ENCODE peak calls at places on chromosomes 16 and 17, in six cellular contexts. One of them, this sample, is unnamed.
A peak's percentile ranks its signal among the peaks of the same experiment; 100 is the strongest.

GRCh38 chr16:88549671-88550643 is 20.2 kb upstream of the ZC3H18 start:
- DNase-seq in PC-3: no peak
- DNase-seq in SJSA1: no peak
- DNase-seq in adrenal gland: no peak
- DNase-seq in left ventricle myocardium inferior: no peak
- DNase-seq in lower lobe of right lung: no peak
- DNase-seq in this sample: no peak

GRCh38 chr17:67113481-67113880 is 69.1 kb downstream of the CACNG1 start:
- DNase-seq in PC-3: no peak
- DNase-seq in SJSA1: no peak
- DNase-seq in adrenal gland: no peak
- DNase-seq in left ventricle myocardium inferior: no peak
- DNase-seq in lower lobe of right lung: no peak
- DNase-seq in this sample: no peak

GRCh38 chr16:67284699-67285646 is 5.6 kb downstream of the PLEKHG4 start:
- DNase-seq in PC-3: peak; percentile 54
- DNase-seq in SJSA1: no peak
- DNase-seq in adrenal gland: peak; percentile 48
- DNase-seq in left ventricle myocardium inferior: no peak
- DNase-seq in lower lobe of right lung: peak; percentile 24
- DNase-seq in this sample: peak; percentile 66

GRCh38 chr16:50635505-50636392 is 45.4 kb downstream of the SNX20 start:
- DNase-seq in PC-3: no peak
- DNase-seq in SJSA1: no peak
- DNase-seq in adrenal gland: no peak
- DNase-seq in left ventricle myocardium inferior: no peak
- DNase-seq in lower lobe of right lung: no peak
- DNase-seq in this sample: no peak

GRCh38 chr16:26196310-26196709 is 504.6 kb downstream of the HS3ST4 start:
- DNase-seq in PC-3: no peak
- DNase-seq in SJSA1: no peak
- DNase-seq in adrenal gland: no peak
- DNase-seq in left ventricle myocardium inferior: no peak
- DNase-seq in lower lobe of right lung: no peak
- DNase-seq in this sample: no peak

GRCh38 chr16:26550111-26550610 is 516.6 kb upstream of the C16orf82 start:
- DNase-seq in PC-3: no peak
- DNase-seq in SJSA1: no peak
- DNase-seq in adrenal gland: no peak
- DNase-seq in left ventricle myocardium inferior: no peak
- DNase-seq in lower lobe of right lung: no peak
- DNase-seq in this sample: no peak

GRCh38 chr17:11928436-11928835 is 68.8 kb downstream of the ZNF18 start:
- DNase-seq in PC-3: no peak
- DNase-seq in SJSA1: no peak
- DNase-seq in adrenal gland: no peak
- DNase-seq in left ventricle myocardium inferior: no peak
- DNase-seq in lower lobe of right lung: no peak
- DNase-seq in this sample: no peak

GRCh38 chr16:84088695-84089395 is 27.9 kb downstream of the MBTPS1 start:
- DNase-seq in PC-3: peak; percentile 8
- DNase-seq in SJSA1: no peak
- DNase-seq in adrenal gland: no peak
- DNase-seq in left ventricle myocardium inferior: peak; percentile 69
- DNase-seq in lower lobe of right lung: no peak
- DNase-seq in this sample: no peak

GRCh38 chr17:57582881-57583756 is 162.0 kb downstream of the CCDC182 start:
- DNase-seq in PC-3: no peak
- DNase-seq in SJSA1: no peak
- DNase-seq in adrenal gland: no peak
- DNase-seq in left ventricle myocardium inferior: no peak
- DNase-seq in lower lobe of right lung: no peak
- DNase-seq in this sample: no peak

GRCh38 chr17:75063626-75064025 is 16.6 kb downstream of the KCTD2 start:
- DNase-seq in PC-3: no peak
- DNase-seq in SJSA1: no peak
- DNase-seq in adrenal gland: no peak
- DNase-seq in left ventricle myocardium inferior: no peak
- DNase-seq in lower lobe of right lung: no peak
- DNase-seq in this sample: no peak

GRCh38 chr17:28925912-28926365 is 23.1 kb upstream of the DHRS13 start:
- DNase-seq in PC-3: peak; percentile 74
- DNase-seq in SJSA1: peak; percentile 39
- DNase-seq in adrenal gland: no peak
- DNase-seq in left ventricle myocardium inferior: no peak
- DNase-seq in lower lobe of right lung: no peak
- DNase-seq in this sample: no peak

GRCh38 chr17:83136931-83137330 is 57.5 kb downstream of the METRNL start:
- DNase-seq in PC-3: no peak
- DNase-seq in SJSA1: no peak
- DNase-seq in adrenal gland: no peak
- DNase-seq in left ventricle myocardium inferior: no peak
- DNase-seq in lower lobe of right lung: peak; percentile 24
- DNase-seq in this sample: no peak

GRCh38 chr17:64063088-64063487 is 42.7 kb upstream of the ICAM2 start:
- DNase-seq in PC-3: no peak
- DNase-seq in SJSA1: no peak
- DNase-seq in adrenal gland: no peak
- DNase-seq in left ventricle myocardium inferior: no peak
- DNase-seq in lower lobe of right lung: no peak
- DNase-seq in this sample: no peak

GRCh38 chr17:11330871-11331270 is 89.9 kb downstream of the SHISA6 start:
- DNase-seq in PC-3: no peak
- DNase-seq in SJSA1: peak; percentile 28
- DNase-seq in adrenal gland: no peak
- DNase-seq in left ventricle myocardium inferior: peak; percentile 18
- DNase-seq in lower lobe of right lung: no peak
- DNase-seq in this sample: no peak

GRCh38 chr17:7559307-7560171 is 989 bp downstream of the TNFSF13 start:
- DNase-seq in PC-3: no peak
- DNase-seq in SJSA1: no peak
- DNase-seq in adrenal gland: no peak
- DNase-seq in left ventricle myocardium inferior: no peak
- DNase-seq in lower lobe of right lung: peak; percentile 75
- DNase-seq in this sample: no peak

GRCh38 chr17:66531826-66532439 is 229.5 kb downstream of the PRKCA start:
- DNase-seq in PC-3: no peak
- DNase-seq in SJSA1: no peak
- DNase-seq in adrenal gland: no peak
- DNase-seq in left ventricle myocardium inferior: no peak
- DNase-seq in lower lobe of right lung: no peak
- DNase-seq in this sample: no peak

GRCh38 chr17:63039342-63039741 is 73.3 kb downstream of the TANC2 start:
- DNase-seq in PC-3: peak; percentile 33
- DNase-seq in SJSA1: no peak
- DNase-seq in adrenal gland: no peak
- DNase-seq in left ventricle myocardium inferior: no peak
- DNase-seq in lower lobe of right lung: no peak
- DNase-seq in this sample: no peak

GRCh38 chr16:80198995-80199299 is 341.8 kb upstream of the DYNLRB2 start:
- DNase-seq in PC-3: no peak
- DNase-seq in SJSA1: no peak
- DNase-seq in adrenal gland: no peak
- DNase-seq in left ventricle myocardium inferior: no peak
- DNase-seq in lower lobe of right lung: no peak
- DNase-seq in this sample: no peak

GRCh38 chr17:43956222-43956621 is 2.5 kb upstream of the PYY start:
- DNase-seq in PC-3: no peak
- DNase-seq in SJSA1: no peak
- DNase-seq in adrenal gland: no peak
- DNase-seq in left ventricle myocardium inferior: no peak
- DNase-seq in lower lobe of right lung: no peak
- DNase-seq in this sample: no peak

GRCh38 chr16:56589141-56590039 is at the start of gene MT3:
- DNase-seq in PC-3: peak; percentile 19
- DNase-seq in SJSA1: no peak
- DNase-seq in adrenal gland: peak; percentile 59
- DNase-seq in left ventricle myocardium inferior: no peak
- DNase-seq in lower lobe of right lung: no peak
- DNase-seq in this sample: no peak

GRCh38 chr16:12543700-12544476 is 259.8 kb downstream of the CPPED1 start:
- DNase-seq in PC-3: no peak
- DNase-seq in SJSA1: no peak
- DNase-seq in adrenal gland: no peak
- DNase-seq in left ventricle myocardium inferior: no peak
- DNase-seq in lower lobe of right lung: no peak
- DNase-seq in this sample: no peak

GRCh38 chr16:53614346-53614745 is 89.3 kb downstream of the RPGRIP1L start:
- DNase-seq in PC-3: no peak
- DNase-seq in SJSA1: no peak
- DNase-seq in adrenal gland: no peak
- DNase-seq in left ventricle myocardium inferior: no peak
- DNase-seq in lower lobe of right lung: no peak
- DNase-seq in this sample: no peak

GRCh38 chr17:74276561-74277009 is 2.6 kb downstream of the DNAI2 start:
- DNase-seq in PC-3: no peak
- DNase-seq in SJSA1: no peak
- DNase-seq in adrenal gland: no peak
- DNase-seq in left ventricle myocardium inferior: peak; percentile 30
- DNase-seq in lower lobe of right lung: no peak
- DNase-seq in this sample: no peak

GRCh38 chr17:74516561-74516960 is 14.7 kb downstream of the CD300LB start:
- DNase-seq in PC-3: no peak
- DNase-seq in SJSA1: no peak
- DNase-seq in adrenal gland: no peak
- DNase-seq in left ventricle myocardium inferior: no peak
- DNase-seq in lower lobe of right lung: no peak
- DNase-seq in this sample: no peak

GRCh38 chr17:49581645-49581992 is 5.9 kb downstream of the NXPH3 start:
- DNase-seq in PC-3: no peak
- DNase-seq in SJSA1: no peak
- DNase-seq in adrenal gland: no peak
- DNase-seq in left ventricle myocardium inferior: no peak
- DNase-seq in lower lobe of right lung: no peak
- DNase-seq in this sample: no peak

GRCh38 chr17:352421-353212 is at the start of gene RPH3AL:
- DNase-seq in PC-3: peak; percentile 83
- DNase-seq in SJSA1: no peak
- DNase-seq in adrenal gland: peak; percentile 70
- DNase-seq in left ventricle myocardium inferior: no peak
- DNase-seq in lower lobe of right lung: peak; percentile 87
- DNase-seq in this sample: no peak

GRCh38 chr17:351436-351713 is 1.2 kb downstream of the RPH3AL start:
- DNase-seq in PC-3: no peak
- DNase-seq in SJSA1: no peak
- DNase-seq in adrenal gland: no peak
- DNase-seq in left ventricle myocardium inferior: no peak
- DNase-seq in lower lobe of right lung: no peak
- DNase-seq in this sample: no peak

GRCh38 chr17:351875-352420 is 659 bp downstream of the RPH3AL start:
- DNase-seq in PC-3: no peak
- DNase-seq in SJSA1: no peak
- DNase-seq in adrenal gland: no peak
- DNase-seq in left ventricle myocardium inferior: no peak
- DNase-seq in lower lobe of right lung: no peak
- DNase-seq in this sample: no peak

GRCh38 chr17:349666-350065 is 2.9 kb downstream of the RPH3AL start:
- DNase-seq in PC-3: no peak
- DNase-seq in SJSA1: no peak
- DNase-seq in adrenal gland: peak; percentile 55
- DNase-seq in left ventricle myocardium inferior: no peak
- DNase-seq in lower lobe of right lung: no peak
- DNase-seq in this sample: no peak

GRCh38 chr17:350706-351435 is 1.7 kb downstream of the RPH3AL start:
- DNase-seq in PC-3: peak; percentile 77
- DNase-seq in SJSA1: no peak
- DNase-seq in adrenal gland: peak; percentile 90
- DNase-seq in left ventricle myocardium inferior: peak; percentile 83
- DNase-seq in lower lobe of right lung: peak; percentile 82
- DNase-seq in this sample: no peak
- H3K4me1 ChIP-seq in PC-3: peaks cover 47% of the 10 kb centered on the region
- H3K4me1 ChIP-seq in SJSA1: no peaks in the 10 kb centered on the region
- H3K4me1 ChIP-seq in adrenal gland: peaks cover 37% of the 10 kb centered on the region
- H3K4me1 ChIP-seq in left ventricle myocardium inferior: peaks cover 64% of the 10 kb centered on the region
- H3K4me1 ChIP-seq in lower lobe of right lung: peaks cover 74% of the 10 kb centered on the region
- H3K4me1 ChIP-seq in this sample: peaks cover 39% of the 10 kb centered on the region

GRCh38 chr17:65229596-65229995 is 92.4 kb downstream of the RGS9 start:
- DNase-seq in PC-3: no peak
- DNase-seq in SJSA1: no peak
- DNase-seq in adrenal gland: no peak
- DNase-seq in left ventricle myocardium inferior: no peak
- DNase-seq in lower lobe of right lung: no peak
- DNase-seq in this sample: no peak
- H3K9me3 ChIP-seq in PC-3: no peaks in the 10 kb centered on the region
- H3K9me3 ChIP-seq in SJSA1: no peaks in the 10 kb centered on the region
- H3K9me3 ChIP-seq in adrenal gland: no peaks in the 10 kb centered on the region
- H3K9me3 ChIP-seq in left ventricle myocardium inferior: no peaks in the 10 kb centered on the region
- H3K9me3 ChIP-seq in lower lobe of right lung: no peaks in the 10 kb centered on the region
- H3K9me3 ChIP-seq in this sample: no peaks in the 10 kb centered on the region

GRCh38 chr17:76732734-76733617 is 4.2 kb downstream of the SRSF2 start:
- DNase-seq in PC-3: no peak
- DNase-seq in SJSA1: no peak
- DNase-seq in adrenal gland: no peak
- DNase-seq in left ventricle myocardium inferior: no peak
- DNase-seq in lower lobe of right lung: no peak
- DNase-seq in this sample: no peak
- H3K4me1 ChIP-seq in PC-3: peaks cover 21% of the 10 kb centered on the region
- H3K4me1 ChIP-seq in SJSA1: peaks cover 19% of the 10 kb centered on the region
- H3K4me1 ChIP-seq in adrenal gland: peaks cover 26% of the 10 kb centered on the region
- H3K4me1 ChIP-seq in left ventricle myocardium inferior: peaks cover 82% of the 10 kb centered on the region
- H3K4me1 ChIP-seq in lower lobe of right lung: peaks cover 73% of the 10 kb centered on the region
- H3K4me1 ChIP-seq in this sample: peaks cover 18% of the 10 kb centered on the region

GRCh38 chr17:9035249-9035648 is 13.9 kb downstream of the NTN1 start:
- DNase-seq in PC-3: no peak
- DNase-seq in SJSA1: no peak
- DNase-seq in adrenal gland: no peak
- DNase-seq in left ventricle myocardium inferior: no peak
- DNase-seq in lower lobe of right lung: no peak
- DNase-seq in this sample: no peak

GRCh38 chr17:9028632-9029570 is 7.6 kb downstream of the NTN1 start:
- DNase-seq in PC-3: no peak
- DNase-seq in SJSA1: no peak
- DNase-seq in adrenal gland: no peak
- DNase-seq in left ventricle myocardium inferior: no peak
- DNase-seq in lower lobe of right lung: no peak
- DNase-seq in this sample: no peak

GRCh38 chr17:9032151-9032550 is 10.8 kb downstream of the NTN1 start:
- DNase-seq in PC-3: no peak
- DNase-seq in SJSA1: no peak
- DNase-seq in adrenal gland: no peak
- DNase-seq in left ventricle myocardium inferior: no peak
- DNase-seq in lower lobe of right lung: no peak
- DNase-seq in this sample: no peak

GRCh38 chr17:9036336-9036735 is 15.0 kb downstream of the NTN1 start:
- DNase-seq in PC-3: no peak
- DNase-seq in SJSA1: no peak
- DNase-seq in adrenal gland: no peak
- DNase-seq in left ventricle myocardium inferior: no peak
- DNase-seq in lower lobe of right lung: no peak
- DNase-seq in this sample: no peak

DNA sequence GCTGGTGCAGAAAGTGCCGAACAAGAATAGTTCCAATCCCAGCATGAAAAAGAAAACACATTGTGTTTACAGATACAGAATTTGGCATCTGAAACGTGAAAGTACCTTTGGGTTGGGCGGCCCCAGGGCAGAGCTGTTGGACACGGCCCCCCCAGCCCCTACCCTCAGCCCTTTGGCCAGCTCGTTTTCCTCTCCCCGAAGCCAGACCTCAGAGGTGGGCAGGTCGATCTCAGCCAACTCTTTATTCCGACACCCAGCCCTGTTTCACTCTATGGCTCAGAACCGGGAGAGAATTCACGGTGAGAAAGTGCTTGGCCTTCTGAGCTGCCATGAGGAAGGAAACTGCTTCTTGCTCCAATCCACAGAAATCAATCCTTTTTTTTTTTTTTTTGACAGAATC is 11.3 kb downstream of the NTN1 start:
- DNase-seq in PC-3: no peak
- DNase-seq in SJSA1: no peak
- DNase-seq in adrenal gland: no peak
- DNase-seq in left ventricle myocardium inferior: no peak
- DNase-seq in lower lobe of right lung: no peak
- DNase-seq in this sample: no peak
- H3K9me3 ChIP-seq in PC-3: no peaks in the 10 kb centered on the region
- H3K9me3 ChIP-seq in SJSA1: peaks cover 3% of the 10 kb centered on the region
- H3K9me3 ChIP-seq in adrenal gland: no peaks in the 10 kb centered on the region
- H3K9me3 ChIP-seq in left ventricle myocardium inferior: no peaks in the 10 kb centered on the region
- H3K9me3 ChIP-seq in lower lobe of right lung: no peaks in the 10 kb centered on the region
- H3K9me3 ChIP-seq in this sample: no peaks in the 10 kb centered on the region

This sample was measured in RWPE2.